ENCODE peak calls at places on chromosomes 1 and 21, in seven cellular contexts. U, G, F, Y, T, A and I are unnamed samples.

GRCh38 chr1:39183503-39184353 is 20.8 kb upstream of the MACF1 start:
- DNase-seq in A (peak; percentile 61), U (peak; percentile 65), T (peak; percentile 80), Y (peak; percentile 68), G (no peak), F (peak; percentile 88), I (peak; percentile 35)

GRCh38 chr1:241419986-241420385 is 63.0 kb upstream of the RGS7 start:
- DNase-seq in T (no peak), G (no peak), U (no peak), Y (no peak), F (no peak), A (no peak), I (no peak)

GRCh38 chr1:231420959-231421615 is 1.0 kb downstream of the EGLN1 start:
- DNase-seq in T (peak; percentile 35), A (peak; percentile 52), G (peak; percentile 48), U (peak; percentile 40), Y (peak; percentile 28), F (peak; percentile 66), I (peak; percentile 48)

GRCh38 chr1:7366955-7367665 is 404.0 kb upstream of the VAMP3 start:
- DNase-seq in A (no peak), T (no peak), Y (no peak), U (no peak), F (no peak), G (no peak), I (no peak)

GRCh38 chr1:153389978-153390879 is 644 bp downstream of the S100A8 start:
- DNase-seq in G (no peak), F (no peak), U (no peak), A (no peak), T (peak; percentile 7), Y (no peak), I (no peak)

GRCh38 chr1:230109066-230109465 is 42.0 kb downstream of the GALNT2 start:
- DNase-seq in Y (no peak), G (no peak), A (no peak), T (no peak), U (no peak), F (no peak), I (no peak)

GRCh38 chr1:38905985-38906384 is 24.6 kb upstream of the GJA9 start:
- DNase-seq in F (no peak), G (no peak), T (no peak), U (no peak), A (no peak), Y (no peak), I (no peak)

GRCh38 chr1:82269466-82269865 is 468.7 kb downstream of the ADGRL2 start:
- DNase-seq in T (no peak), Y (no peak), A (no peak), F (no peak), G (no peak), U (no peak), I (no peak)

GRCh38 chr1:17420361-17420760 is 19.1 kb downstream of the RCC2 start:
- DNase-seq in G (no peak), U (no peak), Y (no peak), T (no peak), F (no peak), A (no peak), I (no peak)

GRCh38 chr1:54952950-54953718 is 27.3 kb upstream of the TMEM61 start:
- DNase-seq in T (peak; percentile 25), F (no peak), G (no peak), U (no peak), Y (no peak), A (no peak), I (no peak)

GRCh38 chr1:224769987-224770693 is 154.0 kb downstream of the CNIH3 start:
- DNase-seq in G (no peak), F (no peak), U (no peak), T (no peak), A (no peak), Y (no peak), I (no peak)

GRCh38 chr1:66294692-66295384 is 239.1 kb upstream of the SGIP1 start:
- DNase-seq in A (no peak), U (no peak), F (no peak), T (no peak), G (no peak), Y (no peak), I (no peak)

GRCh38 chr21:45004059-45004422 is 64.2 kb downstream of the SLX9 start:
- DNase-seq in G (no peak), U (no peak), T (no peak), A (no peak), Y (no peak), F (no peak), I (no peak)

GRCh38 chr1:79041666-79042065 is 35.1 kb upstream of the ADGRL4 start:
- DNase-seq in G (no peak), T (no peak), F (no peak), A (no peak), U (no peak), Y (no peak), I (no peak)

GRCh38 chr1:208036177-208036808 is 125.4 kb upstream of the CD34 start:
- DNase-seq in T (no peak), F (no peak), A (no peak), Y (no peak), G (no peak), U (no peak), I (no peak)

GRCh38 chr1:58921751-58922150 is 137.9 kb upstream of the JUN start:
- DNase-seq in T (no peak), U (no peak), F (no peak), G (no peak), Y (no peak), A (no peak), I (no peak)

GRCh38 chr1:62841587-62842169 is 57.7 kb downstream of the ATG4C start:
- DNase-seq in A (no peak), F (no peak), Y (no peak), T (peak; percentile 42), G (peak; percentile 66), U (no peak), I (peak; percentile 89)

GRCh38 chr21:27388835-27389234 is 421.9 kb upstream of the ADAMTS5 start:
- DNase-seq in Y (no peak), F (no peak), T (no peak), A (no peak), U (no peak), G (no peak), I (no peak)